ENCODE peak calls at places on chromosomes 13 and 19, in six cellular contexts. One of them, this sample, is unnamed.

GRCh38 chr13:50452028-50452427 is 391.5 kb downstream of the DLEU7 start:
- DNase-seq in LNCaP clone FGC: no peak
- DNase-seq in transverse colon: no peak
- DNase-seq in left ventricle myocardium inferior: no peak
- DNase-seq in kidney epithelial cell: no peak
- DNase-seq in IMR-90: no peak
- DNase-seq in this sample: no peak

GRCh38 chr13:107130516-107130915 is 562.6 kb upstream of the ARGLU1 start:
- DNase-seq in transverse colon: no peak
- DNase-seq in left ventricle myocardium inferior: no peak
- DNase-seq in kidney epithelial cell: no peak
- DNase-seq in LNCaP clone FGC: no peak
- DNase-seq in IMR-90: no peak
- DNase-seq in this sample: no peak

GRCh38 chr13:114108894-114109293 is 23.5 kb downstream of the RASA3 start:
- DNase-seq in kidney epithelial cell: no peak
- DNase-seq in IMR-90: no peak
- DNase-seq in LNCaP clone FGC: no peak
- DNase-seq in transverse colon: peak
- DNase-seq in left ventricle myocardium inferior: no peak
- DNase-seq in this sample: no peak

GRCh38 chr19:58498316-58499020 is 13.3 kb downstream of the SLC27A5 start:
- DNase-seq in LNCaP clone FGC: no peak
- DNase-seq in left ventricle myocardium inferior: peak
- DNase-seq in IMR-90: no peak
- DNase-seq in kidney epithelial cell: no peak
- DNase-seq in transverse colon: no peak
- DNase-seq in this sample: no peak

GRCh38 chr19:2477732-2478191 is 1.8 kb downstream of the GADD45B start:
- DNase-seq in kidney epithelial cell: no peak
- DNase-seq in transverse colon: peak
- DNase-seq in LNCaP clone FGC: no peak
- DNase-seq in IMR-90: peak
- DNase-seq in left ventricle myocardium inferior: no peak
- DNase-seq in this sample: peak

GRCh38 chr19:13007292-13008045 is 12.2 kb downstream of the NFIX start:
- DNase-seq in left ventricle myocardium inferior: peak
- DNase-seq in IMR-90: no peak
- DNase-seq in kidney epithelial cell: no peak
- DNase-seq in LNCaP clone FGC: peak
- DNase-seq in transverse colon: no peak
- DNase-seq in this sample: peak

GRCh38 chr19:55133639-55134444 is 15.2 kb downstream of the TNNT1 start:
- DNase-seq in kidney epithelial cell: no peak
- DNase-seq in IMR-90: no peak
- DNase-seq in left ventricle myocardium inferior: no peak
- DNase-seq in LNCaP clone FGC: no peak
- DNase-seq in transverse colon: no peak
- DNase-seq in this sample: peak

GRCh38 chr19:52603558-52604207 is 33.6 kb downstream of the ZNF701 start:
- DNase-seq in left ventricle myocardium inferior: no peak
- DNase-seq in transverse colon: no peak
- DNase-seq in IMR-90: peak
- DNase-seq in kidney epithelial cell: no peak
- DNase-seq in LNCaP clone FGC: no peak
- DNase-seq in this sample: no peak

GRCh38 chr19:41872384-41872774 is 4.7 kb upstream of the CD79A start:
- DNase-seq in LNCaP clone FGC: no peak
- DNase-seq in kidney epithelial cell: no peak
- DNase-seq in transverse colon: no peak
- DNase-seq in left ventricle myocardium inferior: no peak
- DNase-seq in IMR-90: no peak
- DNase-seq in this sample: no peak

GRCh38 chr13:46743191-46743590 is 53.8 kb downstream of the ESD start:
- DNase-seq in kidney epithelial cell: no peak
- DNase-seq in left ventricle myocardium inferior: no peak
- DNase-seq in LNCaP clone FGC: no peak
- DNase-seq in IMR-90: peak
- DNase-seq in transverse colon: no peak
- DNase-seq in this sample: no peak

GRCh38 chr19:46416077-46416709 is 2.8 kb upstream of the CCDC8 start:
- DNase-seq in LNCaP clone FGC: no peak
- DNase-seq in IMR-90: peak
- DNase-seq in transverse colon: peak
- DNase-seq in kidney epithelial cell: peak
- DNase-seq in left ventricle myocardium inferior: peak
- DNase-seq in this sample: peak

GRCh38 chr13:24654741-24655140 is 25.5 kb upstream of the ATP12A start:
- DNase-seq in left ventricle myocardium inferior: no peak
- DNase-seq in transverse colon: no peak
- DNase-seq in LNCaP clone FGC: no peak
- DNase-seq in kidney epithelial cell: no peak
- DNase-seq in IMR-90: peak
- DNase-seq in this sample: no peak

GRCh38 chr13:23753523-23753922 is 135.7 kb downstream of the MIPEP start:
- DNase-seq in IMR-90: peak
- DNase-seq in transverse colon: no peak
- DNase-seq in left ventricle myocardium inferior: no peak
- DNase-seq in kidney epithelial cell: no peak
- DNase-seq in LNCaP clone FGC: peak
- DNase-seq in this sample: peak

GRCh38 chr19:39412867-39413268 is 399 bp downstream of the PLEKHG2 start:
- DNase-seq in transverse colon: no peak
- DNase-seq in LNCaP clone FGC: no peak
- DNase-seq in IMR-90: no peak
- DNase-seq in left ventricle myocardium inferior: no peak
- DNase-seq in kidney epithelial cell: no peak
- DNase-seq in this sample: no peak

GRCh38 chr19:54331626-54332025 is 7.3 kb downstream of the LILRA4 start:
- DNase-seq in IMR-90: no peak
- DNase-seq in transverse colon: no peak
- DNase-seq in left ventricle myocardium inferior: no peak
- DNase-seq in kidney epithelial cell: no peak
- DNase-seq in LNCaP clone FGC: no peak
- DNase-seq in this sample: no peak

GRCh38 chr19:50322931-50323781 is 6.0 kb downstream of the KCNC3 start:
- DNase-seq in kidney epithelial cell: no peak
- DNase-seq in transverse colon: no peak
- DNase-seq in left ventricle myocardium inferior: no peak
- DNase-seq in IMR-90: no peak
- DNase-seq in LNCaP clone FGC: no peak
- DNase-seq in this sample: no peak

GRCh38 chr13:48596128-48596429 is 57.6 kb upstream of the CYSLTR2 start:
- DNase-seq in kidney epithelial cell: no peak
- DNase-seq in IMR-90: no peak
- DNase-seq in LNCaP clone FGC: no peak
- DNase-seq in transverse colon: no peak
- DNase-seq in left ventricle myocardium inferior: no peak
- DNase-seq in this sample: peak

GRCh38 chr13:40149611-40150283 is 494.3 kb downstream of the COG6 start:
- DNase-seq in LNCaP clone FGC: no peak
- DNase-seq in left ventricle myocardium inferior: no peak
- DNase-seq in IMR-90: peak
- DNase-seq in transverse colon: no peak
- DNase-seq in kidney epithelial cell: peak
- DNase-seq in this sample: peak

GRCh38 chr13:85693889-85694511 is 105.2 kb downstream of the SLITRK6 start:
- DNase-seq in LNCaP clone FGC: no peak
- DNase-seq in transverse colon: no peak
- DNase-seq in kidney epithelial cell: no peak
- DNase-seq in left ventricle myocardium inferior: no peak
- DNase-seq in IMR-90: peak
- DNase-seq in this sample: peak

GRCh38 chr13:46598820-46599180 is 45.8 kb downstream of the LRCH1 start:
- DNase-seq in LNCaP clone FGC: no peak
- DNase-seq in left ventricle myocardium inferior: no peak
- DNase-seq in transverse colon: no peak
- DNase-seq in kidney epithelial cell: no peak
- DNase-seq in IMR-90: no peak
- DNase-seq in this sample: no peak

GRCh38 chr19:19342086-19343015 is 21.7 kb downstream of the MAU2 start:
- DNase-seq in left ventricle myocardium inferior: peak
- DNase-seq in IMR-90: peak
- DNase-seq in LNCaP clone FGC: peak
- DNase-seq in transverse colon: peak
- DNase-seq in kidney epithelial cell: no peak
- DNase-seq in this sample: peak

GRCh38 chr19:54470276-54470887 is 2.7 kb downstream of the CDC42EP5 start:
- DNase-seq in LNCaP clone FGC: no peak
- DNase-seq in transverse colon: no peak
- DNase-seq in kidney epithelial cell: no peak
- DNase-seq in left ventricle myocardium inferior: no peak
- DNase-seq in IMR-90: no peak
- DNase-seq in this sample: no peak

GRCh38 chr19:40247735-40248262 is 21.3 kb upstream of the CCNP start:
- DNase-seq in LNCaP clone FGC: no peak
- DNase-seq in transverse colon: no peak
- DNase-seq in IMR-90: no peak
- DNase-seq in kidney epithelial cell: no peak
- DNase-seq in left ventricle myocardium inferior: no peak
- DNase-seq in this sample: no peak

GRCh38 chr13:105170438-105170837 is 1365.0 kb downstream of the EFNB2 start:
- DNase-seq in transverse colon: no peak
- DNase-seq in left ventricle myocardium inferior: no peak
- DNase-seq in IMR-90: no peak
- DNase-seq in kidney epithelial cell: peak
- DNase-seq in LNCaP clone FGC: no peak
- DNase-seq in this sample: no peak

GRCh38 chr13:105165449-105166125 is 1369.9 kb downstream of the EFNB2 start:
- DNase-seq in transverse colon: peak
- DNase-seq in kidney epithelial cell: peak
- DNase-seq in left ventricle myocardium inferior: no peak
- DNase-seq in IMR-90: no peak
- DNase-seq in LNCaP clone FGC: peak
- DNase-seq in this sample: no peak

GRCh38 chr13:105167385-105167784 is 1368.1 kb downstream of the EFNB2 start:
- DNase-seq in LNCaP clone FGC: no peak
- DNase-seq in left ventricle myocardium inferior: no peak
- DNase-seq in kidney epithelial cell: no peak
- DNase-seq in transverse colon: no peak
- DNase-seq in IMR-90: no peak
- DNase-seq in this sample: no peak

GRCh38 chr13:105168295-105168694 is 1367.2 kb downstream of the EFNB2 start:
- DNase-seq in kidney epithelial cell: no peak
- DNase-seq in LNCaP clone FGC: no peak
- DNase-seq in IMR-90: no peak
- DNase-seq in transverse colon: no peak
- DNase-seq in left ventricle myocardium inferior: no peak
- DNase-seq in this sample: no peak
- H3K4me3 ChIP-seq in kidney epithelial cell: no peak
- H3K4me3 ChIP-seq in LNCaP clone FGC: no peak
- H3K4me3 ChIP-seq in IMR-90: no peak
- H3K4me3 ChIP-seq in transverse colon: no peak
- H3K4me3 ChIP-seq in left ventricle myocardium inferior: no peak
- H3K4me3 ChIP-seq in this sample: no peak

GRCh38 chr13:110415669-110416068 is 108.6 kb downstream of the COL4A2 start:
- DNase-seq in left ventricle myocardium inferior: no peak
- DNase-seq in LNCaP clone FGC: no peak
- DNase-seq in transverse colon: no peak
- DNase-seq in kidney epithelial cell: no peak
- DNase-seq in IMR-90: peak
- DNase-seq in this sample: peak
- TF ChIP-seq CTCF in left ventricle myocardium inferior: no peak
- TF ChIP-seq CTCF in LNCaP clone FGC: no peak
- TF ChIP-seq CTCF in transverse colon: no peak
- TF ChIP-seq CTCF in kidney epithelial cell: peak
- TF ChIP-seq CTCF in IMR-90: no peak
- TF ChIP-seq CTCF in this sample: peak

DNA sequence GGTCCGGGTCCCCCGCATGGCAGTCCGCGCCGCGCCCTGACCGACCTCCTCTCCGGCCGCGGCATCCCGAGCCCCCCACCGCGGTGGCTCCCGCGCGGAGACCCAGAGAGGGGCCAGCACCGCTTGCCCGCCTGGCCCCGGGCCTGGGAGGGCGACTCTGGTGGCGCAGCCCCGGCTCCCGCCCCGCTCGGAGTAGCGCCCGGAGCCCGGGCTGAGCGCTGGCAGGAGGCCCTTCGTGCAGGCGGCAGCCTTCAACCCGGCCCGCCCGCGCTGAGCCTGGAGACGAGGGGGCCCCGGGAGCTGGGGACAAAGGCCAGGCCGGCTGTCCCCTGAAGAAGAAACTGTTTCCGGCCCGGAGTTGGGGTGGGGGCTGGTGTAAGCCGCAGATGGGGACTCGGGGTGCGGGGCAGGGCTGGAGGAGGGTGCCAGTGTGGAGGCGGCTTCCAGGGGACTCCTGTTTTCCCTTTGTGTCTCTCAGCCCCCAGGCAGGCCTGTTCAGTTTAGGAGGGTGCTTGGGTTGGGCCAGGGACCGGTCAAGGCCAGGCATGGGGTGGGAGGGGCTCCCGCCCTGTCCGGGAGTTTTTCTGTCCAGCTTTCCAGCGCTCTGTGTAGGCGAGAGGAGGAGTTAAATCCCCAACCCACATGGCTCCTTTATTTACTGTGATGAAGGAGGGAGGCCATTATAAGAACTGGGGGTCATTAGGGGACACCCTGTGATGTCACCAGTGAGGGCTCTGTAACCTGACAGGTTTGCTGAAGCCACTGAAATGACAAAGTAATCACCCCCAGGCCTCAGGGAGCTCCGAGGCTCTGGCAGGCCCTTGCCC is 967 bp downstream of the LRP3 start:
- DNase-seq in left ventricle myocardium inferior: no peak
- DNase-seq in LNCaP clone FGC: no peak
- DNase-seq in IMR-90: peak
- DNase-seq in kidney epithelial cell: no peak
- DNase-seq in transverse colon: peak
- DNase-seq in this sample: no peak
- H3K4me3 ChIP-seq in left ventricle myocardium inferior: peak
- H3K4me3 ChIP-seq in LNCaP clone FGC: peak
- H3K4me3 ChIP-seq in IMR-90: peak
- H3K4me3 ChIP-seq in kidney epithelial cell: peak
- H3K4me3 ChIP-seq in transverse colon: peak
- H3K4me3 ChIP-seq in this sample: peak

GRCh38 chr13:51959773-51960172 is 51.5 kb downstream of the ATP7B start:
- DNase-seq in LNCaP clone FGC: no peak
- DNase-seq in transverse colon: peak
- DNase-seq in kidney epithelial cell: no peak
- DNase-seq in left ventricle myocardium inferior: no peak
- DNase-seq in IMR-90: no peak
- DNase-seq in this sample: no peak
- TF ChIP-seq CTCF in LNCaP clone FGC: no peak
- TF ChIP-seq CTCF in transverse colon: no peak
- TF ChIP-seq CTCF in kidney epithelial cell: no peak
- TF ChIP-seq CTCF in left ventricle myocardium inferior: peak
- TF ChIP-seq CTCF in IMR-90: no peak
- TF ChIP-seq CTCF in this sample: no peak

GRCh38 chr13:28495586-28496564 is 947 bp upstream of the FLT1 start:
- DNase-seq in left ventricle myocardium inferior: no peak
- DNase-seq in LNCaP clone FGC: no peak
- DNase-seq in kidney epithelial cell: no peak
- DNase-seq in transverse colon: no peak
- DNase-seq in IMR-90: no peak
- DNase-seq in this sample: peak
- H3K4me3 ChIP-seq in left ventricle myocardium inferior: peak
- H3K4me3 ChIP-seq in LNCaP clone FGC: no peak
- H3K4me3 ChIP-seq in kidney epithelial cell: no peak
- H3K4me3 ChIP-seq in transverse colon: peak
- H3K4me3 ChIP-seq in IMR-90: peak
- H3K4me3 ChIP-seq in this sample: no peak

GRCh38 chr13:56755181-56755580 is 385.5 kb upstream of the PRR20A start:
- DNase-seq in left ventricle myocardium inferior: no peak
- DNase-seq in kidney epithelial cell: no peak
- DNase-seq in LNCaP clone FGC: peak
- DNase-seq in transverse colon: no peak
- DNase-seq in IMR-90: no peak
- DNase-seq in this sample: peak
- TF ChIP-seq CTCF in left ventricle myocardium inferior: peak
- TF ChIP-seq CTCF in kidney epithelial cell: peak
- TF ChIP-seq CTCF in LNCaP clone FGC: peak
- TF ChIP-seq CTCF in transverse colon: no peak
- TF ChIP-seq CTCF in IMR-90: no peak
- TF ChIP-seq CTCF in this sample: peak